ENCODE peak calls at places on chromosomes 3 and 15, in seven cellular contexts. A is IMR-90, D is neuronal stem cell, B is H9, O is H1, N is mesenchymal stem cell, P is trophoblast cell. C is an unnamed sample.
A peak's percentile ranks its signal among the peaks of the same experiment; 100 is the strongest.

GRCh38 chr3:97125902-97126499 is 311.6 kb downstream of the EPHA6 start:
- DNase-seq in P (no peak), O (no peak), A (no peak), B (peak; percentile 32), D (no peak), N (no peak), C (peak; percentile 53)

GRCh38 chr15:68646156-68646555 is 67.4 kb downstream of the CORO2B start:
- DNase-seq in A (no peak), D (no peak), P (no peak), B (no peak), N (no peak), O (no peak), C (no peak)

GRCh38 chr3:119582178-119582577 is 2.9 kb downstream of the ADPRH start:
- DNase-seq in P (no peak), B (no peak), N (peak; percentile 18), O (no peak), D (no peak), A (peak; percentile 43), C (no peak)

GRCh38 chr3:147419062-147419701 is 10.0 kb downstream of the ZIC1 start:
- DNase-seq in O (peak; percentile 94), B (peak; percentile 94), N (peak; percentile 18), D (peak; percentile 84), A (peak; percentile 15), P (no peak), C (peak; percentile 94)

GRCh38 chr3:134312072-134312872 is 61.6 kb upstream of the RYK start:
- DNase-seq in N (no peak), P (peak; percentile 85), D (no peak), B (peak; percentile 64), O (peak; percentile 72), A (no peak), C (peak; percentile 85)

GRCh38 chr15:67915374-67916050 is 75.7 kb upstream of the RNU6-1 start:
- DNase-seq in P (no peak), A (no peak), B (no peak), O (peak; percentile 47), D (no peak), N (peak; percentile 45), C (peak; percentile 57)

GRCh38 chr15:79872358-79873017 is 24.3 kb downstream of the MTHFS start:
- DNase-seq in O (no peak), P (peak; percentile 69), A (peak; percentile 43), N (peak; percentile 81), B (peak; percentile 39), D (no peak), C (peak; percentile 74)

GRCh38 chr15:92082217-92082843 is 228.8 kb downstream of the SLCO3A1 start:
- DNase-seq in P (peak; percentile 31), A (peak; percentile 73), B (peak; percentile 74), N (peak; percentile 46), O (peak; percentile 88), D (peak; percentile 69), C (peak; percentile 81)

GRCh38 chr15:36177590-36178281 is 401.7 kb upstream of the CDIN1 start:
- DNase-seq in B (no peak), N (peak; percentile 52), P (no peak), A (peak; percentile 43), O (no peak), D (no peak), C (no peak)

GRCh38 chr3:39208463-39209055 is 16.2 kb upstream of the XIRP1 start:
- DNase-seq in N (peak; percentile 66), B (peak; percentile 77), P (peak; percentile 35), A (peak; percentile 56), O (no peak), D (peak; percentile 14), C (peak; percentile 86)

GRCh38 chr3:53719796-53720195 is 126.4 kb downstream of the CHDH start:
- DNase-seq in A (no peak), P (no peak), D (no peak), B (no peak), N (no peak), O (no peak), C (no peak)

GRCh38 chr15:58459562-58459961 is 27.8 kb downstream of the LIPC start:
- DNase-seq in A (no peak), N (no peak), P (no peak), O (no peak), B (no peak), D (no peak), C (no peak)

GRCh38 chr15:43974852-43975251 is 148.1 kb downstream of the WDR76 start:
- DNase-seq in A (no peak), P (no peak), N (no peak), D (peak; percentile 69), O (no peak), B (no peak), C (no peak)

GRCh38 chr15:58330836-58331561 is 100.8 kb upstream of the LIPC start:
- DNase-seq in D (no peak), O (no peak), A (no peak), B (no peak), P (no peak), N (peak; percentile 49), C (peak; percentile 31)

GRCh38 chr3:161599702-161600101 is 103.1 kb downstream of the OTOL1 start:
- DNase-seq in A (no peak), D (no peak), O (no peak), B (no peak), N (no peak), P (no peak), C (no peak)

GRCh38 chr3:47722859-47723258 is 58.8 kb downstream of the SMARCC1 start:
- DNase-seq in A (no peak), P (no peak), N (no peak), B (no peak), D (no peak), O (no peak), C (no peak)

GRCh38 chr3:191702121-191702520 is 241.2 kb downstream of the PYDC2 start:
- DNase-seq in D (no peak), B (no peak), A (no peak), P (no peak), N (no peak), O (no peak), C (peak; percentile 58)

DNA sequence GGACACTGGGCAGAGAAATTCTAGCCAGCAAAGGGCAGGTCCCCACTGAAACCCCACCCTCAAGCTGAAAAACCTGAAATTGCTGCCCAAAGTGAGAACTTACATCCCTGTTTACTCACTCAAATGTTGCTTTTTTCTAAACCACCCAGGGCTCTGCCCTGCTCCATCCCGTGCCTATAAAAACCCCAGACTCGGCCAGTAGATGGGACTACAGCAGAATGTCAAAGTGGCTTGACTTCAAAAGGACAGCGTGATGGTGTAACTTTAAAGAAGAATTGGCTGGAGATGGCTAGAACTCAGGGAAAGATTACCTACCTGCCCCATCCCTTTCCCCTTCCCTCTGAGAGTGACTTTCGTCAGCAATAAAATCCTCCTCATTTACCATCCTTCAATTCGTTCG is 246.9 kb downstream of the PYDC2 start:
- DNase-seq in B (no peak), D (no peak), N (no peak), P (no peak), A (no peak), O (no peak), C (no peak)
- H3K23ac ChIP-seq in B (no peak overlapping the region), D (no peak overlapping the region), N (no peak overlapping the region), P (no peak overlapping the region), A (no peak overlapping the region), O (no peak overlapping the region), C (no peak overlapping the region)

GRCh38 chr3:72380711-72381508 is 467.3 kb downstream of the SHQ1 start:
- DNase-seq in A (no peak), B (no peak), D (no peak), O (no peak), N (no peak), P (peak; percentile 36), C (no peak)

GRCh38 chr3:72380193-72380592 is 468.1 kb downstream of the SHQ1 start:
- DNase-seq in A (peak; percentile 47), O (no peak), B (no peak), D (no peak), N (peak; percentile 62), P (no peak), C (no peak)

GRCh38 chr3:72378287-72378686 is 470.0 kb downstream of the SHQ1 start:
- DNase-seq in N (no peak), B (no peak), A (no peak), O (no peak), D (no peak), P (no peak), C (no peak)

GRCh38 chr3:72381584-72381983 is 466.7 kb downstream of the SHQ1 start:
- DNase-seq in D (no peak), B (no peak), P (no peak), N (no peak), O (no peak), A (no peak), C (no peak)

GRCh38 chr3:72379500-72380187 is 468.6 kb downstream of the SHQ1 start:
- DNase-seq in D (no peak), P (no peak), O (no peak), B (no peak), N (no peak), A (no peak), C (no peak)
- H3K23ac ChIP-seq in D (no peak overlapping the region), P (no peak overlapping the region), O (no peak overlapping the region), B (no peak overlapping the region), N (no peak overlapping the region), A (no peak overlapping the region), C (no peak overlapping the region)

GRCh38 chr3:138455801-138456716 is 21.6 kb downstream of the ESYT3 start:
- DNase-seq in O (no peak), B (peak; percentile 20), D (no peak), N (no peak), A (no peak), P (no peak), C (no peak)
- H3K23ac ChIP-seq in O (no peak overlapping the region), B (no peak overlapping the region), D (no peak overlapping the region), N (no peak overlapping the region), A (no peak overlapping the region), P (no peak overlapping the region), C (no peak overlapping the region)

GRCh38 chr3:5194801-5195509 is 7.4 kb downstream of the EDEM1 start:
- DNase-seq in B (no peak), O (no peak), D (no peak), A (peak; percentile 91), P (peak; percentile 67), N (peak; percentile 94), C (peak; percentile 77)
- H3K23ac ChIP-seq in B (no peak overlapping the region), O (no peak overlapping the region), D (no peak overlapping the region), A (no peak overlapping the region), P (no peak overlapping the region), N (no peak overlapping the region), C (no peak overlapping the region)

GRCh38 chr15:87528873-87529272 is 727.7 kb downstream of the NTRK3 start:
- DNase-seq in O (no peak), D (no peak), P (no peak), A (no peak), N (no peak), B (no peak), C (no peak)

GRCh38 chr15:87527875-87528274 is 728.7 kb downstream of the NTRK3 start:
- DNase-seq in P (no peak), N (no peak), O (no peak), B (no peak), A (no peak), D (no peak), C (peak; percentile 2)

GRCh38 chr15:87518957-87519356 is 737.6 kb downstream of the NTRK3 start:
- DNase-seq in A (no peak), O (no peak), D (no peak), P (no peak), N (no peak), B (no peak), C (no peak)

GRCh38 chr15:87527416-87527815 is 729.1 kb downstream of the NTRK3 start:
- DNase-seq in D (no peak), O (no peak), P (no peak), A (no peak), B (peak; percentile 45), N (no peak), C (peak; percentile 70)

DNA sequence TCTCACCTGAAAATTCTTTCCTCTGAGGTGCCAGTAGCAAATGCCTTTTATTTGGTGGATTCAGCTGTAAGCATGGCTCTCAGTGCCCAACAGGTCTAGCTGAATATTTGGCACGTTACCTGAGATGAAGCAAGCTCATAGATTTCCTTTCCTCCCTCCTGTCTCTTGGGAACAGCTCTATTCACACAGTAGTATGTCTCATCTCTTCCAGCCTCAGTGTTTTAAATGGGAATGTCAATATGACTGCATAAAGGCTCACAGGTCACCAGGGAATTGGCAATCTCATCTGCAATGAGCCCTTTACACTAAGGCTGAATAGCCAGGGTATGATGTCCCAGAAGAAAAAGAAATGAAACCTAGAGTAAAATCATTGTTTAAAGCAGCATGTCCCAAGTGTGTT is 733.5 kb downstream of the NTRK3 start:
- DNase-seq in N (no peak), D (no peak), O (no peak), B (no peak), P (no peak), A (no peak), C (no peak)
- H3K23ac ChIP-seq in N (no peak overlapping the region), D (no peak overlapping the region), O (no peak overlapping the region), B (no peak overlapping the region), P (no peak overlapping the region), A (no peak overlapping the region), C (no peak overlapping the region)